ENCODE peak calls at places on chromosomes 6 and 20, in four cellular contexts. O, W, L and R are unnamed samples.

GRCh38 chr6:55603987-55604386 is 25.0 kb upstream of the HMGCLL1 start:
- DNase-seq in W (no peak), O (no peak), L (no peak), R (no peak)

GRCh38 chr6:32610897-32611296 is 21.2 kb upstream of the HLA-DRB1 start:
- DNase-seq in L (no peak), O (no peak), W (no peak), R (no peak)

GRCh38 chr20:38167466-38167850 is 2.4 kb upstream of the TGM2 start:
- DNase-seq in W (no peak), L (no peak), O (no peak), R (no peak)

GRCh38 chr20:13396036-13396435 is 175.0 kb downstream of the ISM1 start:
- DNase-seq in W (no peak), L (no peak), O (no peak), R (no peak)

GRCh38 chr20:24684954-24685691 is 215.7 kb downstream of the SYNDIG1 start:
- DNase-seq in O (no peak), W (no peak), L (no peak), R (no peak)

GRCh38 chr6:166354965-166355364 is 12.6 kb upstream of the SFT2D1 start:
- DNase-seq in L (no peak), O (no peak), W (no peak), R (no peak)

GRCh38 chr6:139568157-139568955 is 193.9 kb upstream of the CITED2 start:
- DNase-seq in W (no peak), O (no peak), L (no peak), R (no peak)

GRCh38 chr6:75230484-75231325 is 12.9 kb downstream of the COX7A2 start:
- DNase-seq in L (no peak), W (no peak), O (no peak), R (no peak)

GRCh38 chr6:114085206-114085605 is 114.3 kb upstream of the HDAC2 start:
- DNase-seq in W (no peak), O (no peak), L (no peak), R (no peak)

GRCh38 chr6:134168580-134169223 is 116.3 kb upstream of the SLC2A12 start:
- DNase-seq in W (no peak), O (no peak), L (no peak), R (no peak)

GRCh38 chr6:79864421-79864820 is 82.9 kb downstream of the ELOVL4 start:
- DNase-seq in W (no peak), L (no peak), O (no peak), R (no peak)

GRCh38 chr6:23735151-23735550 is 390.9 kb upstream of the NRSN1 start:
- DNase-seq in L (no peak), O (no peak), W (no peak), R (no peak)

GRCh38 chr6:40907198-40907701 is 131.8 kb downstream of the UNC5CL start:
- DNase-seq in W (no peak), O (no peak), L (no peak), R (no peak)

GRCh38 chr6:132812756-132813172 is 1.6 kb upstream of the RPS12 start:
- DNase-seq in W (no peak), O (no peak), L (no peak), R (no peak)

GRCh38 chr6:96391776-96392175 is 129.8 kb upstream of the UFL1 start:
- DNase-seq in O (peak; percentile 45), W (no peak), L (no peak), R (peak; percentile 52)

GRCh38 chr6:16947461-16948159 is 154.2 kb upstream of the STMND1 start:
- DNase-seq in W (no peak), L (no peak), O (no peak), R (peak; percentile 18)

GRCh38 chr6:156884306-156884705 is 107.1 kb downstream of the ARID1B start:
- DNase-seq in W (no peak), O (no peak), L (no peak), R (no peak)

GRCh38 chr6:108862479-108863191 is 14.4 kb downstream of the ARMC2 start:
- DNase-seq in L (no peak), W (no peak), O (peak; percentile 79), R (no peak)

GRCh38 chr6:111551521-111552231 is 54.0 kb downstream of the TRAF3IP2 start:
- DNase-seq in W (no peak), O (peak; percentile 75), L (no peak), R (no peak)

GRCh38 chr6:41713161-41713649 is 22.2 kb downstream of the TFEB start:
- DNase-seq in W (no peak), L (no peak), O (peak; percentile 76), R (no peak)

GRCh38 chr6:339480-339879 is 47.2 kb downstream of the DUSP22 start:
- DNase-seq in L (no peak), O (no peak), W (no peak), R (no peak)

GRCh38 chr6:119470893-119471542 is 121.5 kb upstream of the MAN1A1 start:
- DNase-seq in O (no peak), W (no peak), L (no peak), R (no peak)

GRCh38 chr6:75449625-75450206 is 43.9 kb downstream of the FILIP1 start:
- DNase-seq in L (no peak), W (no peak), O (peak; percentile 42), R (no peak)

GRCh38 chr20:3325864-3326263 is 81.6 kb downstream of the DNAAF9 start:
- DNase-seq in O (no peak), L (no peak), W (no peak), R (no peak)

GRCh38 chr6:17473554-17473953 is 80.2 kb downstream of the CAP2 start:
- DNase-seq in L (no peak), W (no peak), O (no peak), R (no peak)

DNA sequence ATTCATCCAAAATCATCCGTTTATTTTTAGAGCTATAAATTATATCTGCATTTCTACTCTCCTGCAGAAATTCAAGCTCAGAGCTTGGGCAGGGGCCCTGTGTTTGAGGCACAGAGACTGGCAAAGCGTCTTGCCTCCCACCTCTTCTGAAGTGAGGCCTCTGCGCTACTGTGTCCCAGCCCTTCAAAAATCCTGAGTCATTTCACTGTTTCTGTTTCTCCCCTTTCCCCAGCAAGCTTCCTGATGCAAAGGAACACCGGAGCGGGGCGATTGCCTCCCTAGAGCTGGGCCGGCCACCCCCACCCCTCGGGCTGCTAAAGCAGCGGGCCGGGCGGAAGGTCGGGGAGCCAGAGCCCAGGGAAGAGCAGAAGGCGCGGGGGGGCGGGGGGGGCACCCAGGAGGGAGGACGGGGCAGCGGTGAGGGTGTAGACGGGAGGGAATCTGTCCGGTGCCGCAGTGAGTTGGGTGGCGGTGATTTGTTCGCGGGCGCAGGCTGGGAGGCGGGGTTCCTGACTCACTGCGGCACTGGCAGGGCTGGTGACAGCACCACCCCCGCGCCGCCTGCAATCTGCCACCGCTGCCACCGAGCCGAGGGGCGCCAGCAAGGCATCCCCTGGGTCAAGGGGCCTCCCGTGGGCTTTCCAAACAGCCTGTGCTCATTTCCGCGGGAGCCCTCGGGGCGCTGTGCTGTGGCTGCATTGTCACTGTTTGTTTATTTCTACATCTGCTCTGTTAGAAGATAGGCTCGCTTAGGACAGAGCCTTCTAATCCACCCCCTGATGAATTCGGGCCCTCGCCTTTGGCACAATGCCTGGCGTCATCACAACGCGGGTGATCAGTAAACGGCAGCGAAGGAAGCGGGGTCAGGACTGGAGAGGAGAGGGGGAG is 46.5 kb upstream of the SNAP25 start:
- DNase-seq in L (no peak), O (peak; percentile 55), W (no peak), R (no peak)
- H3K4me3 ChIP-seq in L (no peak overlapping the region), O (peak overlapping the region; percentile 51), W (no peak overlapping the region), R (peak overlapping the region; percentile 21)

DNA sequence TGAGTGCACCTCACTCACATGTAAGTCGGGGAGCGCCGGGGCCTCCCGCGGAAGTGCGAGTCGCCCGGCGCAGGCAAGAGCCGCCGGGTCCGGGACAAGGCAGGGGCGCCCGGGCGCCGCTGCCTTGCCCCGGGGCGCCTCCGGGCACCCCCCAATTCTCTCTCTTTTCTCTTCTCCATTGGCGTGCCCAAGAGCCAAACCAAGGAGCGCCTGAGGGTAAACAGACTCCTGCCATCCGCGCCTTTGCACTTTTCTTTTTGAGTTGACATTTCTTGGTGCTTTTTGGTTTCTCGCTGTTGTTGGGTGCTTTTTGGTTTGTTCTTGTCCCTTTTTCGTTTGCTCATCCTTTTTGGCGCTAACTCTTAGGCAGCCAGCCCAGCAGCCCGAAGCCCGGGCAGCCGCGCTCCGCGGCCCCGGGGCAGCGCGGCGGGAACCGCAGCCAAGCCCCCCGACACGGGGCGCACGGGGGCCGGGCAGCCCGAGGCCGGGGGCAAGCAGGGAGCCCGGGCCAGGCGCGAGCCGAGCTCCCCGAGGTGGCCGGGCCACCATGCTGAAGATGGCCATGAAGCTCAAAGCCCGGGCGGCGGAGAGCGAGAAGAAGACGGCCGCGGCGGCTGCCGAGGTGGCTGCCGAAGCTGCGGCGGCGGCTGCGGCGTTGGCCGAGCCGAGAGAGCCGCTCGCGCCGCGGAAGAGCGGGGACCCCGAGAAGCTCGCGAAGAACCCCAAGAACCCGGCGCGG is 37.0 kb downstream of the GNAS start:
- DNase-seq in L (no peak), W (peak; percentile 34), O (peak; percentile 54), R (no peak)
- H3K27ac ChIP-seq in L (peak overlapping the region; percentile 95), W (peak overlapping the region; percentile 84), O (peak overlapping the region; percentile 91), R (no peak overlapping the region)

GRCh38 chr6:106462923-106463557 is 102.5 kb downstream of the CRYBG1 start:
- DNase-seq in O (no peak), W (no peak), L (no peak), R (no peak)

GRCh38 chr6:106461084-106461483 is 100.6 kb downstream of the CRYBG1 start:
- DNase-seq in W (no peak), L (no peak), O (no peak), R (no peak)

GRCh38 chr6:106453756-106454367 is 93.3 kb downstream of the CRYBG1 start:
- DNase-seq in L (no peak), W (no peak), O (no peak), R (no peak)

GRCh38 chr6:106460481-106460880 is 100.0 kb downstream of the CRYBG1 start:
- DNase-seq in L (no peak), W (no peak), O (no peak), R (no peak)

GRCh38 chr6:106458021-106458986 is 97.8 kb downstream of the CRYBG1 start:
- DNase-seq in O (no peak), L (no peak), W (no peak), R (no peak)
- H3K4me3 ChIP-seq in O (no peak overlapping the region), L (no peak overlapping the region), W (no peak overlapping the region), R (no peak overlapping the region)

GRCh38 chr6:39415482-39415881 is 93.0 kb upstream of the KCNK16 start:
- DNase-seq in O (no peak), L (no peak), W (no peak), R (no peak)

GRCh38 chr6:39407446-39407993 is 85.0 kb upstream of the KCNK16 start:
- DNase-seq in W (no peak), O (no peak), L (no peak), R (no peak)

GRCh38 chr6:39409889-39410288 is 87.4 kb upstream of the KCNK16 start:
- DNase-seq in L (no peak), W (no peak), O (no peak), R (no peak)

GRCh38 chr6:39411465-39411864 is 89.0 kb upstream of the KCNK16 start:
- DNase-seq in L (no peak), O (no peak), W (no peak), R (no peak)

GRCh38 chr6:39411001-39411400 is 88.5 kb upstream of the KCNK16 start:
- DNase-seq in W (no peak), O (no peak), L (no peak), R (no peak)
- H3K27ac ChIP-seq in W (no peak overlapping the region), O (no peak overlapping the region), L (no peak overlapping the region), R (no peak overlapping the region)